ENCODE peak calls at places on chromosomes 6 and 20, in five cellular contexts. P, F, X, M and N are unnamed samples.

GRCh38 chr6:38528196-38528965 is 111.3 kb downstream of the BTBD9 start:
- DNase-seq in P (no peak), F (no peak), X (no peak), M (no peak), N (no peak)

GRCh38 chr6:108002365-108003221 is 44.6 kb upstream of the SEC63 start:
- DNase-seq in P (no peak), F (no peak), X (no peak), M (no peak), N (no peak)

GRCh38 chr20:50969416-50969815 is 10.8 kb downstream of the MOCS3 start:
- DNase-seq in P (no peak), F (no peak), X (no peak), M (no peak), N (no peak)

GRCh38 chr6:146028250-146028789 is 542 bp upstream of the GRM1 start:
- DNase-seq in P (no peak), F (peak), X (no peak), M (peak), N (peak)

GRCh38 chr20:63738687-63739128 is 868 bp upstream of the SLC2A4RG start:
- DNase-seq in P (peak), F (peak), X (peak), M (peak), N (peak)

GRCh38 chr6:132218063-132218696 is 183.1 kb downstream of the MOXD1 start:
- DNase-seq in P (peak), F (no peak), X (no peak), M (peak), N (peak)

GRCh38 chr6:137869781-137870180 is 2.7 kb downstream of the TNFAIP3 start:
- DNase-seq in P (no peak), F (no peak), X (no peak), M (no peak), N (no peak)

GRCh38 chr20:1528811-1529210 is 28.7 kb downstream of the SIRPD start:
- DNase-seq in P (no peak), F (no peak), X (no peak), M (no peak), N (no peak)

GRCh38 chr20:14235355-14235754 is 102.1 kb downstream of the FLRT3 start:
- DNase-seq in P (no peak), F (no peak), X (no peak), M (no peak), N (no peak)

GRCh38 chr6:163296835-163297519 is 117.5 kb upstream of the QKI start:
- DNase-seq in P (no peak), F (no peak), X (no peak), M (no peak), N (no peak)

GRCh38 chr6:32774428-32774827 is 11.1 kb upstream of the HLA-DQB2 start:
- DNase-seq in P (no peak), F (no peak), X (no peak), M (no peak), N (no peak)

GRCh38 chr6:89369009-89369408 is 16.5 kb upstream of the UBE2J1 start:
- DNase-seq in P (peak), F (peak), X (peak), M (no peak), N (no peak)
- TF ChIP-seq CTCF in P (peak), F (no peak), X (peak), M (peak), N (peak)

GRCh38 chr6:66533921-66534404 is 826.9 kb upstream of the EYS start:
- DNase-seq in P (no peak), F (no peak), X (no peak), M (no peak), N (no peak)
- TF ChIP-seq CTCF in P (no peak), F (no peak), X (no peak), M (no peak), N (no peak)

GRCh38 chr6:30061766-30062458 is 847 bp downstream of the POLR1H start:
- DNase-seq in P (peak), F (no peak), X (peak), M (peak), N (no peak)
- TF ChIP-seq CTCF in P (no peak), F (no peak), X (no peak), M (no peak), N (no peak)

GRCh38 chr6:119077643-119078448 is 618 bp downstream of the FAM184A start:
- DNase-seq in P (no peak), F (peak), X (peak), M (peak), N (peak)
- TF ChIP-seq CTCF in P (no peak), F (no peak), X (no peak), M (peak), N (no peak)

GRCh38 chr20:18258126-18258860 is 30.0 kb upstream of the ZNF133 start:
- DNase-seq in P (peak), F (no peak), X (no peak), M (no peak), N (no peak)
- TF ChIP-seq CTCF in P (peak), F (no peak), X (no peak), M (no peak), N (no peak)

DNA sequence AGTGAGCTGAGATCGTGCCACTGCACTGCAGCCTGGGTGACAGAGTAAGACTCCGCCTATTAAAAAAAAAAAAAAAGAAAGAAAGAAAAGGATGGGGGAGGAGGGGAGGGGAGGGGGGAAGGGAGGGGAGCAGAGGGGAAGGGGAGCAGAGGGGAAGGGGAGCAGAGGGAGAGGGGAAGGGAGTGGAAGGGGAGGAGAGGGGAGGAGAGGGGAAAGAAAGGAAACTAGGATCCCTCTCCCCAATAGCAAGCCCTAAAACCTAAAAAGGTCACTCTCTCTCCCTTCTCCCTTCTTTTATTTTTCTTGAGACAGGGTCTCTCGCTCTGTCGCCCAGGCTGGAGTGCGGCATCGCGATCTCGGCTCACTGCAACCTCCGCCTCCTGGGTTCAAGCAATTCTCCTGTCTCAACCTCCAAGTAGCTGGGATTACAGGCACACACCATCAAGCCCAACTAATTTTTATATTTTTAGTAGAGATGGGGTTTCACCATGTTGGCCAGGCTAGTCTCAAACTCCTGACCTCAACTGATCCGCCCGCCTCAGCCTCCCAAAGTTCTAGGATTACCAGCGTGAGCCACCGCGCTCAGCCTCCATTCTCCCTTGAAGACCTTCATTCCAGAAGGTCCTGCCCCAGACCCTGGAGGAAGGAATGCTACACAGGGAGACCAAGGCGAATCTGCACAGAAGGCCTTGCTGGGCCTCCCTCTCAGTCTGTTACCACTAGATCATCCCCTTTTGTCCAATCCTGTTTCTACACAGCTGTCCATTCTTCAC is 45.8 kb upstream of the PIM1 start:
- DNase-seq in P (no peak), F (no peak), X (no peak), M (no peak), N (no peak)
- TF ChIP-seq CTCF in P (no peak), F (no peak), X (no peak), M (no peak), N (no peak)

GRCh38 chr20:44537993-44538392 is 16.1 kb upstream of the SERINC3 start:
- DNase-seq in P (no peak), F (no peak), X (no peak), M (no peak), N (no peak)
- TF ChIP-seq CTCF in P (no peak), F (no peak), X (no peak), M (no peak), N (no peak)

DNA sequence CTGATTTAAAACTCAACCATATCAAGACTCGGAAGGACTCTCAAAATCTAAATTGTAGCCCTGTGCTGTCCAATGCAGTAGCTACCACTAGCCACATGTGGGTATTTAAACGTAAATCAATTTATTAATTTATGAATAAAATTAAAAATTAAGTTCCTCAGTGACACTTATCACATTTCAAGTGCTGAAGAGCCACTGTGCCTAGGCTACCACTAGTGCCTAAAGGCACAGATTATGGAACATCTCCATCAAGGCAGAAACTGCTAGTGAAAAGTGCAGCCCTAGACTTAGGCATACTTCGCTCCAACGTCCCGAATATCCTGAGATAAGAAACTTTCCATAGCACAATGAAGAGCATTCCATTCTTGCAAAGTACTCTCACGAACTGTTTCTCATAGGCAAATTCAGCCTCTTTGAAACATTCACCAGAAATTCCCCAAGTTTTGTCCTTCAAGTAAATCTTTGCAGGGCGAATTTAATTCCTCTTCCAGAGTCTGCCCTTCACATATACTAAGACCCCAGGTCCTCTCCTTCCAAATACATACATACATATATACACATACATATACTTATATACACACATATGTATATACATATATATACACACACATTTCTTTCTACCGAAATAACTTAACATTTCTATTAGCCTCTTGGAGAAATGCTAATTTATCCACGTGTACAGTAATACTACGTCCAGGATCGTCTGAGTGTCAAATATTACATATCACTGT is 1.3 kb downstream of the SUPT3H start:
- DNase-seq in P (no peak), F (no peak), X (no peak), M (no peak), N (no peak)
- TF ChIP-seq CTCF in P (no peak), F (no peak), X (no peak), M (no peak), N (no peak)